ENCODE peak calls at places on chromosomes 7 and 10, in eight cellular contexts. N is stimulated activated CD4-positive, alpha-beta T cell treated with anti-CD3 and anti-CD28 coated beads, Interleukin-1b, Interleukin-23, amount 100 ng/mL, for 4 hours; T is osteocyte; U is effector memory CD4-positive, alpha-beta T cell; A is neural crest cell; P is AG09309; K is GM18507; J is activated CD8-positive, alpha-beta memory T cell treated with anti-CD3 and anti-CD28 coated beads for 24 hours. I is an unnamed sample.

GRCh38 chr7:156642306-156643045 is 1.9 kb downstream of the RNF32 start:
- DNase-seq in N (no peak), T (no peak), U (no peak), A (no peak), P (no peak), K (no peak), J (no peak), I (no peak)

GRCh38 chr7:153887756-153888591 is 164.2 kb upstream of the DPP6 start:
- DNase-seq in N (no peak), T (no peak), U (no peak), A (no peak), P (no peak), K (no peak), J (no peak), I (no peak)

GRCh38 chr7:67803789-67804188 is 807.2 kb downstream of the TYW1 start:
- DNase-seq in N (no peak), T (no peak), U (no peak), A (no peak), P (no peak), K (no peak), J (no peak), I (no peak)

GRCh38 chr10:29039659-29040309 is 249.1 kb upstream of the LYZL1 start:
- DNase-seq in N (no peak), T (no peak), U (no peak), A (no peak), P (peak), K (no peak), J (no peak), I (no peak)

GRCh38 chr7:46286346-46286745 is 365.3 kb upstream of the IGFBP3 start:
- DNase-seq in N (no peak), T (no peak), U (no peak), A (no peak), P (no peak), K (no peak), J (no peak), I (no peak)

GRCh38 chr10:43202657-43203490 is 64.0 kb downstream of the RASGEF1A start:
- DNase-seq in N (no peak), T (no peak), U (no peak), A (no peak), P (no peak), K (peak), J (peak), I (peak)

GRCh38 chr7:42982604-42983115 is 50.5 kb downstream of the MRPL32 start:
- DNase-seq in N (no peak), T (no peak), U (no peak), A (no peak), P (no peak), K (no peak), J (no peak), I (no peak)

GRCh38 chr10:89278034-89278535 is 23.8 kb upstream of the IFIT2 start:
- DNase-seq in N (no peak), T (no peak), U (no peak), A (no peak), P (peak), K (no peak), J (no peak), I (no peak)

GRCh38 chr7:22317632-22318031 is 39.3 kb downstream of the RAPGEF5 start:
- DNase-seq in N (no peak), T (no peak), U (no peak), A (no peak), P (no peak), K (no peak), J (no peak), I (no peak)

GRCh38 chr7:139340808-139341057 is 404 bp upstream of the FMC1 start:
- DNase-seq in N (no peak), T (peak), U (no peak), A (no peak), P (no peak), K (no peak), J (no peak), I (no peak)

GRCh38 chr7:142401951-142402350 is 144.1 kb upstream of the PRSS58 start:
- DNase-seq in N (no peak), T (no peak), U (no peak), A (no peak), P (no peak), K (no peak), J (no peak), I (no peak)

GRCh38 chr7:48035967-48036478 is 680 bp downstream of the C7orf57 start:
- DNase-seq in N (no peak), T (peak), U (no peak), A (no peak), P (no peak), K (no peak), J (no peak), I (peak)

GRCh38 chr10:56624082-56624481 is 263.0 kb upstream of the ZWINT start:
- DNase-seq in N (no peak), T (no peak), U (no peak), A (no peak), P (no peak), K (no peak), J (no peak), I (no peak)

GRCh38 chr10:89207801-89208551 is 859 bp upstream of the CH25H start:
- DNase-seq in N (no peak), T (no peak), U (no peak), A (peak), P (no peak), K (no peak), J (peak), I (no peak)

GRCh38 chr7:147412782-147413186 is 1177.8 kb upstream of the C7orf33 start:
- DNase-seq in N (no peak), T (no peak), U (no peak), A (no peak), P (peak), K (no peak), J (no peak), I (no peak)

GRCh38 chr7:70477051-70478010 is 654.6 kb upstream of the GALNT17 start:
- DNase-seq in N (no peak), T (no peak), U (no peak), A (no peak), P (no peak), K (no peak), J (no peak), I (no peak)

GRCh38 chr7:15376601-15377000 is 185.2 kb downstream of the AGMO start:
- DNase-seq in N (no peak), T (no peak), U (no peak), A (no peak), P (no peak), K (no peak), J (no peak), I (no peak)

GRCh38 chr7:124929467-124930172 is at the start of gene POT1:
- DNase-seq in N (peak), T (peak), U (peak), A (peak), P (peak), K (peak), J (peak), I (peak)

GRCh38 chr7:2959343-2959680 is 84.4 kb downstream of the CARD11 start:
- DNase-seq in N (no peak), T (no peak), U (no peak), A (no peak), P (no peak), K (no peak), J (peak), I (no peak)

GRCh38 chr7:157737151-157738063 is 400.6 kb downstream of the DNAJB6 start:
- DNase-seq in N (no peak), T (no peak), U (no peak), A (no peak), P (no peak), K (no peak), J (no peak), I (no peak)

GRCh38 chr7:5546626-5547025 is 123.0 kb upstream of the TNRC18 start:
- DNase-seq in N (no peak), T (no peak), U (no peak), A (no peak), P (no peak), K (no peak), J (no peak), I (no peak)

GRCh38 chr7:22332481-22332880 is 24.5 kb downstream of the RAPGEF5 start:
- DNase-seq in N (no peak), T (no peak), U (no peak), A (no peak), P (no peak), K (no peak), J (no peak), I (no peak)

GRCh38 chr10:47019546-47019945 is 108.3 kb downstream of the PTPN20 start:
- DNase-seq in N (no peak), T (peak), U (no peak), A (no peak), P (no peak), K (no peak), J (no peak), I (no peak)

GRCh38 chr10:26737730-26738129 is 40.2 kb downstream of the PDSS1 start:
- DNase-seq in N (no peak), T (no peak), U (no peak), A (no peak), P (peak), K (peak), J (no peak), I (no peak)

GRCh38 chr7:150738092-150739044 is 1.1 kb downstream of the GIMAP5 start:
- DNase-seq in N (no peak), T (no peak), U (no peak), A (no peak), P (no peak), K (no peak), J (no peak), I (no peak)

GRCh38 chr7:42893341-42894242 is 18.3 kb downstream of the C7orf25 start:
- DNase-seq in N (no peak), T (no peak), U (no peak), A (no peak), P (no peak), K (no peak), J (no peak), I (no peak)

GRCh38 chr10:119111968-119112515 is 8.1 kb downstream of the DENND10 start:
- DNase-seq in N (no peak), T (no peak), U (no peak), A (no peak), P (peak), K (no peak), J (no peak), I (no peak)

GRCh38 chr10:113168560-113168959 is 218.5 kb downstream of the TCF7L2 start:
- DNase-seq in N (no peak), T (no peak), U (no peak), A (no peak), P (no peak), K (no peak), J (no peak), I (no peak)

GRCh38 chr10:71269301-71270288 is 49.5 kb upstream of the SLC29A3 start:
- DNase-seq in N (no peak), T (no peak), U (no peak), A (no peak), P (no peak), K (no peak), J (no peak), I (no peak)

GRCh38 chr7:75718390-75719031 is 20.2 kb downstream of the HIP1 start:
- DNase-seq in N (no peak), T (no peak), U (no peak), A (no peak), P (no peak), K (no peak), J (no peak), I (no peak)

GRCh38 chr7:91248996-91249395 is 15.2 kb upstream of the FZD1 start:
- DNase-seq in N (no peak), T (no peak), U (no peak), A (no peak), P (no peak), K (no peak), J (no peak), I (no peak)

GRCh38 chr7:150580615-150580986 is 13.4 kb downstream of the GIMAP4 start:
- DNase-seq in N (no peak), T (no peak), U (no peak), A (no peak), P (no peak), K (no peak), J (no peak), I (no peak)

GRCh38 chr10:131381576-131381975 is 70.1 kb upstream of the TCERG1L start:
- DNase-seq in N (no peak), T (no peak), U (no peak), A (no peak), P (no peak), K (no peak), J (no peak), I (no peak)

GRCh38 chr10:104325436-104326430 is 12.5 kb downstream of the ITPRIP start:
- DNase-seq in N (no peak), T (no peak), U (no peak), A (no peak), P (no peak), K (no peak), J (no peak), I (no peak)

I was measured in effector CD4-positive, alpha-beta T cell.